ENCODE peak calls at places on chromosomes 13 and 19, in six cellular contexts. One of them, this sample, is unnamed.

GRCh38 chr19:46878613-46879375 is 18.0 kb downstream of the ARHGAP35 start:
- DNase-seq in foreskin fibroblast: peak; percentile 77
- DNase-seq in NCI-H1092: no peak
- DNase-seq in endodermal cell: peak; percentile 36
- DNase-seq in T-helper 1 cell: no peak
- DNase-seq in AG04450: peak; percentile 66
- DNase-seq in this sample: no peak

GRCh38 chr13:49560270-49561063 is 24.9 kb downstream of the RCBTB1 start:
- DNase-seq in T-helper 1 cell: no peak
- DNase-seq in NCI-H1092: no peak
- DNase-seq in AG04450: peak; percentile 43
- DNase-seq in endodermal cell: peak; percentile 81
- DNase-seq in foreskin fibroblast: no peak
- DNase-seq in this sample: no peak

GRCh38 chr13:41723136-41723535 is 237.8 kb downstream of the VWA8 start:
- DNase-seq in foreskin fibroblast: no peak
- DNase-seq in T-helper 1 cell: no peak
- DNase-seq in endodermal cell: no peak
- DNase-seq in AG04450: no peak
- DNase-seq in NCI-H1092: no peak
- DNase-seq in this sample: no peak

GRCh38 chr13:66347718-66348117 is 882.4 kb downstream of the PCDH9 start:
- DNase-seq in T-helper 1 cell: no peak
- DNase-seq in AG04450: no peak
- DNase-seq in foreskin fibroblast: no peak
- DNase-seq in NCI-H1092: no peak
- DNase-seq in endodermal cell: no peak
- DNase-seq in this sample: no peak

GRCh38 chr13:110713981-110714797 is 689 bp downstream of the ING1 start:
- DNase-seq in AG04450: no peak
- DNase-seq in T-helper 1 cell: peak; percentile 75
- DNase-seq in endodermal cell: peak; percentile 77
- DNase-seq in NCI-H1092: peak; percentile 50
- DNase-seq in foreskin fibroblast: peak; percentile 23
- DNase-seq in this sample: no peak

GRCh38 chr19:31338069-31338767 is 11.0 kb downstream of the TSHZ3 start:
- DNase-seq in AG04450: no peak
- DNase-seq in foreskin fibroblast: peak; percentile 39
- DNase-seq in T-helper 1 cell: no peak
- DNase-seq in NCI-H1092: no peak
- DNase-seq in endodermal cell: peak; percentile 91
- DNase-seq in this sample: no peak

GRCh38 chr19:34732548-34733255 is 1.3 kb upstream of the ZNF181 start:
- DNase-seq in NCI-H1092: no peak
- DNase-seq in T-helper 1 cell: no peak
- DNase-seq in foreskin fibroblast: no peak
- DNase-seq in endodermal cell: peak; percentile 61
- DNase-seq in AG04450: no peak
- DNase-seq in this sample: no peak

GRCh38 chr13:48585456-48585840 is 52.6 kb upstream of the RCBTB2 start:
- DNase-seq in NCI-H1092: peak; percentile 50
- DNase-seq in AG04450: no peak
- DNase-seq in endodermal cell: no peak
- DNase-seq in foreskin fibroblast: no peak
- DNase-seq in T-helper 1 cell: no peak
- DNase-seq in this sample: no peak

GRCh38 chr19:39341122-39341719 is 1.0 kb upstream of the SAMD4B start:
- DNase-seq in NCI-H1092: no peak
- DNase-seq in AG04450: no peak
- DNase-seq in endodermal cell: peak; percentile 80
- DNase-seq in T-helper 1 cell: peak; percentile 11
- DNase-seq in foreskin fibroblast: no peak
- DNase-seq in this sample: no peak

GRCh38 chr13:33015791-33016323 is 366 bp upstream of the KL start:
- DNase-seq in foreskin fibroblast: no peak
- DNase-seq in NCI-H1092: no peak
- DNase-seq in endodermal cell: peak; percentile 73
- DNase-seq in AG04450: no peak
- DNase-seq in T-helper 1 cell: no peak
- DNase-seq in this sample: no peak

GRCh38 chr19:57830071-57830602 is at the start of gene ZNF587B:
- DNase-seq in endodermal cell: peak; percentile 97
- DNase-seq in foreskin fibroblast: peak; percentile 40
- DNase-seq in NCI-H1092: no peak
- DNase-seq in AG04450: peak; percentile 27
- DNase-seq in T-helper 1 cell: peak; percentile 17
- DNase-seq in this sample: no peak

GRCh38 chr13:112752711-112753541 is 63.1 kb downstream of the ATP11A start:
- DNase-seq in AG04450: no peak
- DNase-seq in foreskin fibroblast: no peak
- DNase-seq in NCI-H1092: no peak
- DNase-seq in endodermal cell: no peak
- DNase-seq in T-helper 1 cell: no peak
- DNase-seq in this sample: no peak

GRCh38 chr13:108269601-108270328 is at the start of gene TNFSF13B:
- DNase-seq in NCI-H1092: no peak
- DNase-seq in AG04450: no peak
- DNase-seq in endodermal cell: peak; percentile 91
- DNase-seq in foreskin fibroblast: peak; percentile 22
- DNase-seq in T-helper 1 cell: peak; percentile 8
- DNase-seq in this sample: peak; percentile 80